ENCODE peak calls at places on chromosomes 11 and 22, in four cellular contexts. L, Y, W and M are unnamed samples.

GRCh38 chr11:10407749-10408472 is 47.2 kb upstream of the AMPD3 start:
- DNase-seq in L (no peak), Y (no peak), W (no peak), M (no peak)

GRCh38 chr11:76620471-76620870 is 50.1 kb downstream of the LRRC32 start:
- DNase-seq in W (no peak), L (no peak), Y (no peak), M (no peak)

GRCh38 chr22:30044369-30044768 is 35.9 kb upstream of the HORMAD2 start:
- DNase-seq in Y (no peak), L (no peak), W (no peak), M (no peak)

GRCh38 chr11:5289696-5290095 is 12.1 kb downstream of the OR51B4 start:
- DNase-seq in L (no peak), W (no peak), Y (no peak), M (no peak)

GRCh38 chr22:19051381-19051780 is 70.8 kb downstream of the DGCR2 start:
- DNase-seq in Y (no peak), W (no peak), L (no peak), M (no peak)

GRCh38 chr11:118090545-118091162 is 3.9 kb upstream of the SMIM35 start:
- DNase-seq in W (no peak), L (no peak), Y (no peak), M (no peak)

GRCh38 chr11:26993965-26994446 is at the start of gene FIBIN:
- DNase-seq in Y (no peak), L (no peak), W (no peak), M (peak; percentile 71)

GRCh38 chr11:78427615-78428272 is 10.1 kb upstream of the GAB2 start:
- DNase-seq in L (no peak), W (no peak), Y (no peak), M (no peak)